ENCODE peak calls at places on chromosomes 5 and 9, in eight cellular contexts. One of them, this sample, is unnamed. For H3K4me1, the result is how much of the 10 kb centered on the place peaks cover.

GRCh38 chr5:38379360-38379827 is 121.0 kb downstream of the EGFLAM start:
- DNase-seq in left ventricle myocardium inferior: no peak
- DNase-seq in spleen: no peak
- DNase-seq in heart right ventricle: no peak
- DNase-seq in CD8-positive, alpha-beta memory T cell: no peak
- DNase-seq in HCT116: no peak
- DNase-seq in tibial nerve: no peak
- DNase-seq in suprapubic skin: no peak
- DNase-seq in this sample: no peak

GRCh38 chr9:92686954-92687353 is 17.0 kb upstream of the IPPK start:
- DNase-seq in CD8-positive, alpha-beta memory T cell: no peak
- DNase-seq in heart right ventricle: no peak
- DNase-seq in left ventricle myocardium inferior: no peak
- DNase-seq in HCT116: no peak
- DNase-seq in suprapubic skin: no peak
- DNase-seq in tibial nerve: no peak
- DNase-seq in spleen: no peak
- DNase-seq in this sample: no peak

GRCh38 chr5:132826424-132827082 is 3.9 kb downstream of the SHROOM1 start:
- DNase-seq in HCT116: no peak
- DNase-seq in CD8-positive, alpha-beta memory T cell: no peak
- DNase-seq in left ventricle myocardium inferior: no peak
- DNase-seq in suprapubic skin: no peak
- DNase-seq in tibial nerve: no peak
- DNase-seq in spleen: no peak
- DNase-seq in heart right ventricle: no peak
- DNase-seq in this sample: no peak

GRCh38 chr9:88173378-88173999 is 35.2 kb upstream of the SPATA31C2 start:
- DNase-seq in HCT116: peak
- DNase-seq in spleen: no peak
- DNase-seq in CD8-positive, alpha-beta memory T cell: peak
- DNase-seq in left ventricle myocardium inferior: peak
- DNase-seq in tibial nerve: peak
- DNase-seq in heart right ventricle: peak
- DNase-seq in suprapubic skin: no peak
- DNase-seq in this sample: peak

GRCh38 chr9:115373000-115373709 is 255.2 kb upstream of the TNC start:
- DNase-seq in heart right ventricle: no peak
- DNase-seq in tibial nerve: no peak
- DNase-seq in suprapubic skin: no peak
- DNase-seq in CD8-positive, alpha-beta memory T cell: no peak
- DNase-seq in HCT116: peak
- DNase-seq in spleen: no peak
- DNase-seq in left ventricle myocardium inferior: no peak
- DNase-seq in this sample: no peak

GRCh38 chr5:144484124-144484897 is 313.6 kb downstream of the KCTD16 start:
- DNase-seq in CD8-positive, alpha-beta memory T cell: no peak
- DNase-seq in suprapubic skin: no peak
- DNase-seq in HCT116: no peak
- DNase-seq in left ventricle myocardium inferior: no peak
- DNase-seq in spleen: no peak
- DNase-seq in heart right ventricle: no peak
- DNase-seq in tibial nerve: no peak
- DNase-seq in this sample: no peak

GRCh38 chr5:84715686-84716085 is 331.0 kb upstream of the EDIL3 start:
- DNase-seq in suprapubic skin: no peak
- DNase-seq in heart right ventricle: no peak
- DNase-seq in HCT116: no peak
- DNase-seq in CD8-positive, alpha-beta memory T cell: no peak
- DNase-seq in left ventricle myocardium inferior: no peak
- DNase-seq in tibial nerve: no peak
- DNase-seq in spleen: no peak
- DNase-seq in this sample: no peak

GRCh38 chr5:30849801-30850370 is 343.6 kb upstream of the CDH6 start:
- DNase-seq in suprapubic skin: no peak
- DNase-seq in tibial nerve: no peak
- DNase-seq in spleen: no peak
- DNase-seq in heart right ventricle: no peak
- DNase-seq in HCT116: no peak
- DNase-seq in left ventricle myocardium inferior: no peak
- DNase-seq in CD8-positive, alpha-beta memory T cell: no peak
- DNase-seq in this sample: no peak

GRCh38 chr5:148540636-148541035 is 113.7 kb downstream of the HTR4 start:
- DNase-seq in HCT116: no peak
- DNase-seq in heart right ventricle: no peak
- DNase-seq in left ventricle myocardium inferior: no peak
- DNase-seq in tibial nerve: no peak
- DNase-seq in CD8-positive, alpha-beta memory T cell: no peak
- DNase-seq in suprapubic skin: no peak
- DNase-seq in spleen: no peak
- DNase-seq in this sample: no peak

DNA sequence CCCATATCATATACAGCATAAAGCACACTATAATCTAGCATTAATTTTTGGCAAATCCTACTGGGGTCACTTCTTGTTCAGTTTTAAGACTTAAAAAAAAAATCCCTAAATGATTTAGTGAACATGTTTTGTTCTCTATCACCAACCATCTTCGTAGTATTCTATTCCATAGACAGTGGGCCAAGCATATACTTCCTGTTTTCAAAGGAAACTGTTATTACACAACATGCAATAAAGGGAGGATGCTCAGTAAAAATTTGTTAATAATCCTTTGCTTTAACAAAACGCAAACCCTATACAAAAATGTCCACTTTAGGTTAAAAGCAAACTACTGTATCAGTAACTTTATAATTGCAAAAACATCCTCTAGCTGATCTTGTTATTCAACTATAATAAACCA is 13.0 kb downstream of the CCNH start:
- DNase-seq in HCT116: no peak
- DNase-seq in left ventricle myocardium inferior: no peak
- DNase-seq in suprapubic skin: no peak
- DNase-seq in spleen: no peak
- DNase-seq in heart right ventricle: no peak
- DNase-seq in CD8-positive, alpha-beta memory T cell: no peak
- DNase-seq in tibial nerve: no peak
- DNase-seq in this sample: no peak
- H3K4me1 ChIP-seq in HCT116: under half
- H3K4me1 ChIP-seq in left ventricle myocardium inferior: under half
- H3K4me1 ChIP-seq in suprapubic skin: under half
- H3K4me1 ChIP-seq in spleen: under half
- H3K4me1 ChIP-seq in heart right ventricle: under half
- H3K4me1 ChIP-seq in CD8-positive, alpha-beta memory T cell: under half
- H3K4me1 ChIP-seq in tibial nerve: under half
- H3K4me1 ChIP-seq in this sample: under half

DNA sequence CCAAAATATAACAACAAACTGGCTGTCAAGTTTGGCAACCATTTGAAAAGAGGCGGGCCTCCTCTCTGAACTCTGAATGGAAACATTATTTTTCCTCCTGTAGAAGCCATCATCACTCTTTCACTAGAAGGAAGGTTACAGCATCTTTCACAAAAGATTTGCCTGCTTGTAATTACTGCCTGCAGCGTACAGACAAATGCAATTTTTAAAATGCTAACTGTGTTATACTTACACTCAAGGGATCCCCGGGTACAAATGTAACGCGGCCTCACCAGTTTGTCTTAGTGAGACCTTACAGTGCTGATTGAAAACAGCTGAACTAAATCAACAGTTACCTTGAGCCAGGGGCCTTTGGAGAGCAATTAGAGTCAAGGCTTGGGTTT is 499.7 kb downstream of the SPATA31D1 start:
- DNase-seq in left ventricle myocardium inferior: no peak
- DNase-seq in heart right ventricle: no peak
- DNase-seq in spleen: no peak
- DNase-seq in suprapubic skin: no peak
- DNase-seq in tibial nerve: peak
- DNase-seq in CD8-positive, alpha-beta memory T cell: no peak
- DNase-seq in HCT116: no peak
- DNase-seq in this sample: no peak
- H3K27ac ChIP-seq in left ventricle myocardium inferior: peak
- H3K27ac ChIP-seq in heart right ventricle: peak
- H3K27ac ChIP-seq in spleen: no peak
- H3K27ac ChIP-seq in suprapubic skin: peak
- H3K27ac ChIP-seq in tibial nerve: no peak
- H3K27ac ChIP-seq in CD8-positive, alpha-beta memory T cell: no peak
- H3K27ac ChIP-seq in HCT116: no peak
- H3K27ac ChIP-seq in this sample: no peak

GRCh38 chr9:136239963-136240330 is 5.7 kb downstream of the QSOX2 start:
- DNase-seq in heart right ventricle: no peak
- DNase-seq in spleen: peak
- DNase-seq in left ventricle myocardium inferior: no peak
- DNase-seq in suprapubic skin: no peak
- DNase-seq in tibial nerve: no peak
- DNase-seq in CD8-positive, alpha-beta memory T cell: no peak
- DNase-seq in HCT116: no peak
- DNase-seq in this sample: no peak

GRCh38 chr9:136240941-136241340 is 4.7 kb downstream of the QSOX2 start:
- DNase-seq in left ventricle myocardium inferior: no peak
- DNase-seq in CD8-positive, alpha-beta memory T cell: no peak
- DNase-seq in spleen: no peak
- DNase-seq in tibial nerve: no peak
- DNase-seq in HCT116: no peak
- DNase-seq in suprapubic skin: no peak
- DNase-seq in heart right ventricle: no peak
- DNase-seq in this sample: no peak

GRCh38 chr9:136237486-136238341 is 7.9 kb downstream of the QSOX2 start:
- DNase-seq in left ventricle myocardium inferior: no peak
- DNase-seq in tibial nerve: no peak
- DNase-seq in CD8-positive, alpha-beta memory T cell: no peak
- DNase-seq in HCT116: no peak
- DNase-seq in heart right ventricle: no peak
- DNase-seq in suprapubic skin: no peak
- DNase-seq in spleen: no peak
- DNase-seq in this sample: no peak

GRCh38 chr9:136238342-136238732 is 7.3 kb downstream of the QSOX2 start:
- DNase-seq in HCT116: no peak
- DNase-seq in spleen: no peak
- DNase-seq in CD8-positive, alpha-beta memory T cell: no peak
- DNase-seq in suprapubic skin: no peak
- DNase-seq in tibial nerve: no peak
- DNase-seq in heart right ventricle: no peak
- DNase-seq in left ventricle myocardium inferior: no peak
- DNase-seq in this sample: no peak

GRCh38 chr9:136239135-136239962 is 6.3 kb downstream of the QSOX2 start:
- DNase-seq in HCT116: no peak
- DNase-seq in tibial nerve: no peak
- DNase-seq in heart right ventricle: no peak
- DNase-seq in suprapubic skin: no peak
- DNase-seq in left ventricle myocardium inferior: no peak
- DNase-seq in CD8-positive, alpha-beta memory T cell: no peak
- DNase-seq in spleen: no peak
- DNase-seq in this sample: no peak
- H3K4me1 ChIP-seq in HCT116: under half
- H3K4me1 ChIP-seq in tibial nerve: under half
- H3K4me1 ChIP-seq in heart right ventricle: half or more
- H3K4me1 ChIP-seq in suprapubic skin: under half
- H3K4me1 ChIP-seq in left ventricle myocardium inferior: half or more
- H3K4me1 ChIP-seq in CD8-positive, alpha-beta memory T cell: under half
- H3K4me1 ChIP-seq in spleen: half or more
- H3K4me1 ChIP-seq in this sample: under half

GRCh38 chr5:141192110-141192725 is at the start of gene PCDHB10:
- DNase-seq in suprapubic skin: no peak
- DNase-seq in HCT116: peak
- DNase-seq in spleen: no peak
- DNase-seq in CD8-positive, alpha-beta memory T cell: no peak
- DNase-seq in tibial nerve: no peak
- DNase-seq in left ventricle myocardium inferior: no peak
- DNase-seq in heart right ventricle: no peak
- DNase-seq in this sample: no peak

GRCh38 chr5:141199359-141200235 is at the start of gene PCDHB11:
- DNase-seq in spleen: no peak
- DNase-seq in CD8-positive, alpha-beta memory T cell: no peak
- DNase-seq in HCT116: no peak
- DNase-seq in left ventricle myocardium inferior: no peak
- DNase-seq in suprapubic skin: no peak
- DNase-seq in heart right ventricle: no peak
- DNase-seq in tibial nerve: no peak
- DNase-seq in this sample: no peak

DNA sequence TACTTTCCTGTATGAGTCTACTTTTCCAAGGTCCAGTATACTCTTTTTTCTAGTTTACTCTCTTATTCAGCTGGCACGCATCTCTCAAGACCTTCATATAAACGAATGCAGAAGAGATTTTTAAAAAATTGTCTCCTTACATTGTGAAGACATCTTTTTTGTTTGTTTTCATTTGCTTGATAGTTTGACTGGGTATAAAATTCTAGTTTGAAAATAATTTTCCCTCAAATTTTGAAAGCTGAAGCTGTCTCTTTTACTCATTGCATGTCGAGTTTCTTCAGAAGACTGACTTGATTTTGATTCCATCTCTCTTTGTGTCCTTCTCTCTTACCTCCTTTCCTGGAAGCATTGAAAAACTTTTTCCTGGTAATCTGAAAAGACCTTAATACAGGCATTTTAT is 3.1 kb upstream of the PCDHB11 start:
- DNase-seq in tibial nerve: no peak
- DNase-seq in CD8-positive, alpha-beta memory T cell: no peak
- DNase-seq in spleen: no peak
- DNase-seq in left ventricle myocardium inferior: no peak
- DNase-seq in suprapubic skin: no peak
- DNase-seq in heart right ventricle: no peak
- DNase-seq in HCT116: no peak
- DNase-seq in this sample: no peak
- H3K27ac ChIP-seq in tibial nerve: no peak
- H3K27ac ChIP-seq in CD8-positive, alpha-beta memory T cell: no peak
- H3K27ac ChIP-seq in spleen: no peak
- H3K27ac ChIP-seq in left ventricle myocardium inferior: no peak
- H3K27ac ChIP-seq in suprapubic skin: no peak
- H3K27ac ChIP-seq in heart right ventricle: no peak
- H3K27ac ChIP-seq in HCT116: no peak
- H3K27ac ChIP-seq in this sample: no peak

GRCh38 chr5:1098986-1099597 is 12.8 kb downstream of the SLC12A7 start:
- DNase-seq in spleen: no peak
- DNase-seq in tibial nerve: no peak
- DNase-seq in heart right ventricle: no peak
- DNase-seq in HCT116: no peak
- DNase-seq in suprapubic skin: no peak
- DNase-seq in CD8-positive, alpha-beta memory T cell: no peak
- DNase-seq in left ventricle myocardium inferior: no peak
- DNase-seq in this sample: no peak
- H3K4me1 ChIP-seq in spleen: under half
- H3K4me1 ChIP-seq in tibial nerve: under half
- H3K4me1 ChIP-seq in heart right ventricle: half or more
- H3K4me1 ChIP-seq in HCT116: under half
- H3K4me1 ChIP-seq in suprapubic skin: under half
- H3K4me1 ChIP-seq in CD8-positive, alpha-beta memory T cell: half or more
- H3K4me1 ChIP-seq in left ventricle myocardium inferior: half or more
- H3K4me1 ChIP-seq in this sample: half or more